ENCODE peak calls at places on chromosomes 1 and 21, in ten cellular contexts. One of them, this sample, is unnamed.

GRCh38 chr21:38258803-38259485 is 2.2 kb downstream of the KCNJ15 start:
- DNase-seq in BE2C: no peak
- DNase-seq in cardiac muscle cell: peak; percentile 95
- DNase-seq in endothelial cell: no peak
- DNase-seq in foreskin fibroblast: peak; percentile 24
- DNase-seq in lung: no peak
- DNase-seq in nephron progenitor cell: no peak
- DNase-seq in mucosa of descending colon: no peak
- DNase-seq in cardiac fibroblast: peak; percentile 95
- DNase-seq in fibroblast of pulmonary artery: peak; percentile 96
- DNase-seq in this sample: peak; percentile 80

GRCh38 chr1:153400244-153400643 is 9.4 kb upstream of the S100A8 start:
- DNase-seq in BE2C: peak; percentile 27
- DNase-seq in lung: no peak
- DNase-seq in endothelial cell: no peak
- DNase-seq in cardiac muscle cell: peak; percentile 6
- DNase-seq in nephron progenitor cell: no peak
- DNase-seq in cardiac fibroblast: peak; percentile 5
- DNase-seq in fibroblast of pulmonary artery: peak; percentile 7
- DNase-seq in foreskin fibroblast: no peak
- DNase-seq in mucosa of descending colon: no peak
- DNase-seq in this sample: peak; percentile 23

GRCh38 chr1:14300991-14301703 is 297.3 kb upstream of the KAZN start:
- DNase-seq in fibroblast of pulmonary artery: no peak
- DNase-seq in endothelial cell: no peak
- DNase-seq in cardiac muscle cell: peak; percentile 32
- DNase-seq in lung: peak; percentile 34
- DNase-seq in mucosa of descending colon: peak; percentile 22
- DNase-seq in foreskin fibroblast: no peak
- DNase-seq in BE2C: no peak
- DNase-seq in cardiac fibroblast: no peak
- DNase-seq in nephron progenitor cell: no peak
- DNase-seq in this sample: no peak

GRCh38 chr1:47993881-47994625 is 3.1 kb downstream of the TRABD2B start:
- DNase-seq in lung: no peak
- DNase-seq in foreskin fibroblast: no peak
- DNase-seq in nephron progenitor cell: no peak
- DNase-seq in cardiac muscle cell: no peak
- DNase-seq in endothelial cell: no peak
- DNase-seq in cardiac fibroblast: no peak
- DNase-seq in mucosa of descending colon: no peak
- DNase-seq in fibroblast of pulmonary artery: no peak
- DNase-seq in BE2C: no peak
- DNase-seq in this sample: no peak

GRCh38 chr1:183909672-183910071 is 104.8 kb downstream of the RGL1 start:
- DNase-seq in cardiac fibroblast: no peak
- DNase-seq in cardiac muscle cell: no peak
- DNase-seq in endothelial cell: no peak
- DNase-seq in lung: no peak
- DNase-seq in BE2C: no peak
- DNase-seq in foreskin fibroblast: no peak
- DNase-seq in nephron progenitor cell: no peak
- DNase-seq in mucosa of descending colon: no peak
- DNase-seq in fibroblast of pulmonary artery: no peak
- DNase-seq in this sample: no peak

GRCh38 chr1:59266180-59266926 is 30.5 kb upstream of the FGGY start:
- DNase-seq in nephron progenitor cell: no peak
- DNase-seq in cardiac fibroblast: no peak
- DNase-seq in endothelial cell: no peak
- DNase-seq in fibroblast of pulmonary artery: no peak
- DNase-seq in cardiac muscle cell: peak; percentile 21
- DNase-seq in foreskin fibroblast: no peak
- DNase-seq in BE2C: no peak
- DNase-seq in mucosa of descending colon: no peak
- DNase-seq in lung: no peak
- DNase-seq in this sample: no peak

GRCh38 chr1:238177960-238178359 is 287.2 kb upstream of the ZP4 start:
- DNase-seq in cardiac fibroblast: no peak
- DNase-seq in lung: no peak
- DNase-seq in fibroblast of pulmonary artery: no peak
- DNase-seq in cardiac muscle cell: no peak
- DNase-seq in foreskin fibroblast: no peak
- DNase-seq in mucosa of descending colon: no peak
- DNase-seq in BE2C: no peak
- DNase-seq in nephron progenitor cell: no peak
- DNase-seq in endothelial cell: no peak
- DNase-seq in this sample: peak; percentile 36

GRCh38 chr1:30023300-30024022 is 699.9 kb downstream of the MATN1 start:
- DNase-seq in cardiac muscle cell: no peak
- DNase-seq in BE2C: no peak
- DNase-seq in endothelial cell: no peak
- DNase-seq in cardiac fibroblast: no peak
- DNase-seq in mucosa of descending colon: no peak
- DNase-seq in fibroblast of pulmonary artery: no peak
- DNase-seq in foreskin fibroblast: no peak
- DNase-seq in nephron progenitor cell: no peak
- DNase-seq in lung: no peak
- DNase-seq in this sample: no peak

GRCh38 chr1:185834371-185834900 is 100.2 kb downstream of the HMCN1 start:
- DNase-seq in foreskin fibroblast: no peak
- DNase-seq in mucosa of descending colon: no peak
- DNase-seq in BE2C: no peak
- DNase-seq in endothelial cell: no peak
- DNase-seq in fibroblast of pulmonary artery: peak; percentile 47
- DNase-seq in lung: no peak
- DNase-seq in nephron progenitor cell: no peak
- DNase-seq in cardiac muscle cell: peak; percentile 64
- DNase-seq in cardiac fibroblast: no peak
- DNase-seq in this sample: no peak

GRCh38 chr1:79373481-79374132 is 367.1 kb upstream of the ADGRL4 start:
- DNase-seq in cardiac muscle cell: peak; percentile 37
- DNase-seq in lung: no peak
- DNase-seq in foreskin fibroblast: peak; percentile 10
- DNase-seq in nephron progenitor cell: no peak
- DNase-seq in fibroblast of pulmonary artery: peak; percentile 24
- DNase-seq in cardiac fibroblast: peak; percentile 8
- DNase-seq in endothelial cell: no peak
- DNase-seq in mucosa of descending colon: no peak
- DNase-seq in BE2C: no peak
- DNase-seq in this sample: no peak

GRCh38 chr1:109821831-109822745 is 58.4 kb upstream of the EPS8L3 start:
- DNase-seq in nephron progenitor cell: no peak
- DNase-seq in cardiac fibroblast: peak; percentile 78
- DNase-seq in foreskin fibroblast: peak; percentile 71
- DNase-seq in mucosa of descending colon: no peak
- DNase-seq in cardiac muscle cell: peak; percentile 65
- DNase-seq in endothelial cell: no peak
- DNase-seq in lung: peak; percentile 67
- DNase-seq in BE2C: no peak
- DNase-seq in fibroblast of pulmonary artery: peak; percentile 56
- DNase-seq in this sample: peak; percentile 54

GRCh38 chr1:178011101-178011828 is 41.4 kb upstream of the SEC16B start:
- DNase-seq in foreskin fibroblast: peak; percentile 61
- DNase-seq in fibroblast of pulmonary artery: peak; percentile 45
- DNase-seq in endothelial cell: no peak
- DNase-seq in nephron progenitor cell: no peak
- DNase-seq in mucosa of descending colon: no peak
- DNase-seq in cardiac muscle cell: peak; percentile 12
- DNase-seq in BE2C: no peak
- DNase-seq in cardiac fibroblast: peak; percentile 81
- DNase-seq in lung: no peak
- DNase-seq in this sample: peak; percentile 5

DNA sequence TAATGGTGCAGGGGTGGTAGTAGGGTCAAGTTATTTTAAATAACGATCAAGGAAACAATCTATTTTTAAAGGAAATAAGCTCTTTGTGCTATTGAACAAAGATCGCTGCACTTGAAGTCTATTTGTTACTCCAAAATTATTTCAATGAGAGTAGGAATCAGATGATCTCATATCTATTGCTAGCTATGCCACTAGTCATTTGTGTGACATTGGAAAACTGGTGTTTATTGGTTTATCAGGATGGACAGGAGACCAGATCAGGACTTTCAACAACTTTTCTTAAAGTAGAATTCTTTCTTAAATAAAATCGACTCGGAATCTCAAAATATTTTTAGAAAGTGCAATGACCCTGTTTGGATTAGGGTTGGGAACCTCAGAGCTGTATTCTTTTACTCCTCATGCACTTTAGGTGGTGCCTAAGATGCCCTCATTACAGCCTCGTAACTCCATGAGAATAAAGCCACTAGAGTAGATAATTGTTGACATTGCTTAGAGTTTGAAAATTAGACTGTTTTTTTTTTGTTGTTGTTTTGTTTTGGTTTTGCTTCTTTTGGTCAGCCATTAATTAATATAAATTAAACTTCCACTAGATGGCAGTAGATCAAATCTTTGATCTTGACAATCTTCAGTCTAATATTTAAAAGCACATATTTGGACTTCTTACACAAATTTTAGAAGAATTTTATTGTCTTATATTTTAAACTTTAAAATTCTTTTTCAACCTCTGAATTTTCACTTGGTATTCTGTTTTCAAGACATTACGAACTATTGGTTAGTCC is 352.4 kb downstream of the USP25 start:
- DNase-seq in BE2C: no peak
- DNase-seq in cardiac fibroblast: peak; percentile 57
- DNase-seq in foreskin fibroblast: no peak
- DNase-seq in fibroblast of pulmonary artery: peak; percentile 55
- DNase-seq in nephron progenitor cell: no peak
- DNase-seq in lung: no peak
- DNase-seq in endothelial cell: no peak
- DNase-seq in mucosa of descending colon: no peak
- DNase-seq in cardiac muscle cell: peak; percentile 49
- DNase-seq in this sample: peak; percentile 31
- TF ChIP-seq CTCF in BE2C: no peak
- TF ChIP-seq CTCF in cardiac fibroblast: no peak
- TF ChIP-seq CTCF in foreskin fibroblast: peak; percentile 6
- TF ChIP-seq CTCF in fibroblast of pulmonary artery: peak; percentile 13
- TF ChIP-seq CTCF in nephron progenitor cell: peak; percentile 38
- TF ChIP-seq CTCF in lung: no peak
- TF ChIP-seq CTCF in endothelial cell: peak; percentile 64
- TF ChIP-seq CTCF in mucosa of descending colon: no peak
- TF ChIP-seq CTCF in cardiac muscle cell: peak; percentile 17
- TF ChIP-seq CTCF in this sample: peak; percentile 86

DNA sequence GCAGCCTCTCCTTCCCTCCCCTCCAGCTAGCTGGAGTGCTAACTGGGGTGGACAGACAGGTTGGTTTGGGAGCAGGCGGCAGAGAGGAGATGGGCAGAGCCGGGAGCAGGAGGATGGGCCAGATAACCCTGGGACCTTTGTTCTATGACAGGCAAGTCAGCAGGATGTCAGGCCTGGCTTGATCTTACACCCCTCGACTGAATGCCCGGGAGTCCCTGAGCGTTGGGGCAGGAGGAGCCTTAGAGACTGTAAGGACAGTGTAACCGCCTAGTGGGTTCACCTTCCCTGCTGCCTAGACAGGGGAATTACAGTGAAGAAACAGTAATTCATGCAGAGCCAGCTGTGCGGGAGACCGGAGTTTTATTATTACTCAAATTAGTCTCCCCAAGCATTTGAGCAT is 60.2 kb downstream of the MDM4 start:
- DNase-seq in mucosa of descending colon: no peak
- DNase-seq in fibroblast of pulmonary artery: no peak
- DNase-seq in endothelial cell: no peak
- DNase-seq in lung: no peak
- DNase-seq in nephron progenitor cell: no peak
- DNase-seq in cardiac fibroblast: no peak
- DNase-seq in foreskin fibroblast: no peak
- DNase-seq in cardiac muscle cell: no peak
- DNase-seq in BE2C: no peak
- DNase-seq in this sample: no peak
- TF ChIP-seq CTCF in mucosa of descending colon: no peak
- TF ChIP-seq CTCF in fibroblast of pulmonary artery: no peak
- TF ChIP-seq CTCF in endothelial cell: no peak
- TF ChIP-seq CTCF in lung: no peak
- TF ChIP-seq CTCF in nephron progenitor cell: no peak
- TF ChIP-seq CTCF in cardiac fibroblast: no peak
- TF ChIP-seq CTCF in foreskin fibroblast: no peak
- TF ChIP-seq CTCF in cardiac muscle cell: no peak
- TF ChIP-seq CTCF in BE2C: no peak
- TF ChIP-seq CTCF in this sample: no peak

DNA sequence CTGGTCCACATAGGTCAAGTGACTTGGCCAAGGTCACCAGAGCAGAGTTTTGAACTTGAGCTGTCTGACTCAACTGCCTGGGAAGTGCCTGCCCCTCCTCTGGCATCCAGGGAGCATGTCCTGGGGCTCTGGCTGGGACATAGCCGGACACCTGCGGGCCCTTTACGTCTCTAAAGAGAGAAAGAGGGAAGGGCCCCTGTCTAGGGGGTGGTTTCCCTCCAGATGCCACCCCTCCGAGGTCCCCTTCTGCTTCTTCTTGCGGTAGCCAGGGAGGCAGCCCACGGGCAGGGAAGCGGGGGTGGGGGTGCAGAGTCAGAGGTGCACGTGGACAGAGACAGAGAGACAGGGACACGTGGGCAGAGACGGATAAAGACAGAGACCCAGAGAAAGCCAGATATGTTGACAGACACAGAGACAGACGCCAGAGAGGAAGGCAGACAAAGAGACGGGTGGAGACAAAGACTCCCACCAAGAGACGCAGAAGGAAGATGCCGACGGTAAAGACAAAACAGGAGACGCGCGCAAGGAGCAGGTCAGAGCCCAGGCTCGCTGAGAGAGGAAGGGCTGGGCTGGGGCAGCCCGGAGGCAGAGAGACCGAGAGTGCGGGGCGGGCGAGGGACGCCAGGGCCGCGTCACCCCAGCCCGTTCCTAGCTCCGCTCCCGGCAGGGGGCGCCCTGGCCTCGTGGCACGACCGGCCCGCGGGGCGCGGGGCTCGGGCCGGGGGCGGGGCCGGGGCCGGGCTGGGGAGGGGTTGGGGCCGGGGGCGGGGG is 458 bp upstream of the ALPL start:
- DNase-seq in endothelial cell: peak; percentile 89
- DNase-seq in cardiac muscle cell: peak; percentile 71
- DNase-seq in lung: peak; percentile 81
- DNase-seq in BE2C: peak; percentile 83
- DNase-seq in fibroblast of pulmonary artery: peak; percentile 39
- DNase-seq in nephron progenitor cell: peak; percentile 96
- DNase-seq in mucosa of descending colon: peak; percentile 76
- DNase-seq in foreskin fibroblast: peak; percentile 17
- DNase-seq in cardiac fibroblast: peak; percentile 50
- DNase-seq in this sample: no peak
- TF ChIP-seq CTCF in endothelial cell: peak; percentile 56
- TF ChIP-seq CTCF in cardiac muscle cell: peak; percentile 53
- TF ChIP-seq CTCF in lung: peak; percentile 36
- TF ChIP-seq CTCF in BE2C: peak; percentile 35
- TF ChIP-seq CTCF in fibroblast of pulmonary artery: peak; percentile 33
- TF ChIP-seq CTCF in nephron progenitor cell: peak; percentile 37
- TF ChIP-seq CTCF in mucosa of descending colon: peak; percentile 25
- TF ChIP-seq CTCF in foreskin fibroblast: peak; percentile 32
- TF ChIP-seq CTCF in cardiac fibroblast: peak; percentile 45
- TF ChIP-seq CTCF in this sample: peak; percentile 75

DNA sequence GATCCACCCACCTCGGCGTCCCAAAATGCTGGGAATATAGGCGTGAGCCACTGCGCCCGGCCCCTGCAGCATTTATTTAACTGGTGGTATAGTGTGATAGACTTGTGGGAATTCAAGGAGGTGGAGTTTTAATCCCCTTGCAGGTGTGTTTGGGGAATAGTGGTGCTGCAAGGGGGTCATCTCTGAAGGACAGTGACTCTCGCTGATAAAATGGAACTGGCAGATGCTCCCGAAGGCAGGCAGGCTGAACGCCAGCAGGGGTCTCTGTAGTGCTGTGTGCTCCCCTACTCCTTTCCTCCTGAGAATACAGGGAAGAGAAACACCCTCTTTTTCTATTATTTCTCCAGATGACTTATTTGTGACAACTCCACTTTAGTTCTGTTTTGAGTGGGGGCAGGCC is 4.0 kb downstream of the OSCP1 start:
- DNase-seq in nephron progenitor cell: peak; percentile 43
- DNase-seq in cardiac fibroblast: no peak
- DNase-seq in endothelial cell: peak; percentile 50
- DNase-seq in BE2C: peak; percentile 39
- DNase-seq in mucosa of descending colon: no peak
- DNase-seq in fibroblast of pulmonary artery: no peak
- DNase-seq in lung: no peak
- DNase-seq in cardiac muscle cell: no peak
- DNase-seq in foreskin fibroblast: no peak
- DNase-seq in this sample: no peak
- TF ChIP-seq CTCF in nephron progenitor cell: peak; percentile 55
- TF ChIP-seq CTCF in cardiac fibroblast: peak; percentile 4
- TF ChIP-seq CTCF in endothelial cell: no peak
- TF ChIP-seq CTCF in BE2C: peak; percentile 62
- TF ChIP-seq CTCF in mucosa of descending colon: no peak
- TF ChIP-seq CTCF in fibroblast of pulmonary artery: no peak
- TF ChIP-seq CTCF in lung: no peak
- TF ChIP-seq CTCF in cardiac muscle cell: no peak
- TF ChIP-seq CTCF in foreskin fibroblast: no peak
- TF ChIP-seq CTCF in this sample: peak; percentile 33